ENCODE peak calls at places on chromosome 4, in five cellular contexts. E, L, S, R and T are unnamed samples.

GRCh38 chr4:174563399-174563798 is 41.1 kb upstream of the HPGD start:
- DNase-seq in E (no peak), L (no peak), S (no peak), R (no peak), T (no peak)

GRCh38 chr4:176014583-176015108 is 51.0 kb upstream of the WDR17 start:
- DNase-seq in E (no peak), L (no peak), S (no peak), R (no peak), T (no peak)

GRCh38 chr4:4259484-4260100 is 11.6 kb upstream of the TMEM128 start:
- DNase-seq in E (no peak), L (no peak), S (no peak), R (no peak), T (no peak)

GRCh38 chr4:2413821-2414610 is 4.4 kb downstream of the ZFYVE28 start:
- DNase-seq in E (no peak), L (peak), S (no peak), R (no peak), T (no peak)

GRCh38 chr4:136036744-136037143 is 1495.5 kb downstream of the PCDH18 start:
- DNase-seq in E (no peak), L (no peak), S (no peak), R (no peak), T (no peak)

GRCh38 chr4:123265443-123265842 is 131.2 kb upstream of the SPRY1 start:
- DNase-seq in E (no peak), L (no peak), S (no peak), R (no peak), T (no peak)

GRCh38 chr4:8614365-8615193 is 22.0 kb downstream of the CPZ start:
- DNase-seq in E (peak), L (no peak), S (no peak), R (no peak), T (no peak)

GRCh38 chr4:174582463-174582862 is 60.2 kb upstream of the HPGD start:
- DNase-seq in E (no peak), L (no peak), S (no peak), R (no peak), T (no peak)

GRCh38 chr4:185782523-185782922 is 29.5 kb downstream of the SORBS2 start:
- DNase-seq in E (no peak), L (no peak), S (no peak), R (peak), T (no peak)

GRCh38 chr4:126794363-126794762 is 838.4 kb upstream of the INTU start:
- DNase-seq in E (no peak), L (no peak), S (no peak), R (no peak), T (no peak)

GRCh38 chr4:79673321-79673720 is 265.3 kb upstream of the GK2 start:
- DNase-seq in E (no peak), L (no peak), S (no peak), R (no peak), T (no peak)

GRCh38 chr4:98802673-98803286 is 126.2 kb downstream of the EIF4E start:
- DNase-seq in E (no peak), L (no peak), S (no peak), R (no peak), T (no peak)

GRCh38 chr4:105956566-105956965 is 61.3 kb downstream of the NPNT start:
- DNase-seq in E (no peak), L (peak), S (no peak), R (no peak), T (no peak)

GRCh38 chr4:71294301-71294700 is 44.5 kb upstream of the SLC4A4 start:
- DNase-seq in E (no peak), L (no peak), S (no peak), R (no peak), T (no peak)

GRCh38 chr4:111618908-111619307 is 526.3 kb upstream of the FAM241A start:
- DNase-seq in E (no peak), L (no peak), S (no peak), R (no peak), T (no peak)

GRCh38 chr4:150569384-150569987 is 12.5 kb upstream of the MAB21L2 start:
- DNase-seq in E (no peak), L (no peak), S (no peak), R (peak), T (no peak)

GRCh38 chr4:184283659-184284335 is 66.1 kb upstream of the ENPP6 start:
- DNase-seq in E (no peak), L (no peak), S (peak), R (no peak), T (peak)

GRCh38 chr4:107993969-107994368 is 4.3 kb downstream of the HADH start:
- DNase-seq in E (no peak), L (no peak), S (no peak), R (no peak), T (no peak)
- H3K27ac ChIP-seq in E (peak), L (no peak), S (no peak), R (no peak), T (no peak)

GRCh38 chr4:14771504-14772175 is 230.6 kb upstream of the CPEB2 start:
- DNase-seq in E (no peak), L (no peak), S (no peak), R (no peak), T (no peak)

GRCh38 chr4:14771091-14771490 is 231.2 kb upstream of the CPEB2 start:
- DNase-seq in E (no peak), L (no peak), S (no peak), R (no peak), T (no peak)

GRCh38 chr4:14772388-14772787 is 229.9 kb upstream of the CPEB2 start:
- DNase-seq in E (no peak), L (no peak), S (no peak), R (no peak), T (no peak)

GRCh38 chr4:14768449-14768848 is 233.8 kb upstream of the CPEB2 start:
- DNase-seq in E (no peak), L (no peak), S (no peak), R (no peak), T (no peak)

DNA sequence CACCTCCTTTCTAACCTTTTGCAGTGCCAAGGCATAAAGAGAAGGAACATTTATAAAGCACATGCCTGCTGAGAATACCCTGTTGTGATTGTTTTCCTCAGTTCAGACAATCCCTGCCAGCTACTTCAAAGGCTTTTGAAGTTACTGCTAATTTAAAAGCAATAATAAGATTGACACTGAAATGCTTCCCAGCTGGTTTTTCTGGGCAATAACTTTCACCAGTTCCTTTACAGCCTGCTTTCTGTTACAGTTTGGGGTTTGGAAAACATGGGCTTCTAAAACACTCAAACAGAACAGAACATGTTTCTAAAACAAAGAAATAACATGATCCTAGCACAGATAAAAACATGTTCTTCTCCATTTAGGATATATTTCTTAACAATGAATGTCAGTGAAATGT is 232.3 kb upstream of the CPEB2 start:
- DNase-seq in E (no peak), L (no peak), S (no peak), R (no peak), T (no peak)
- H3K27ac ChIP-seq in E (no peak), L (no peak), S (no peak), R (no peak), T (no peak)

DNA sequence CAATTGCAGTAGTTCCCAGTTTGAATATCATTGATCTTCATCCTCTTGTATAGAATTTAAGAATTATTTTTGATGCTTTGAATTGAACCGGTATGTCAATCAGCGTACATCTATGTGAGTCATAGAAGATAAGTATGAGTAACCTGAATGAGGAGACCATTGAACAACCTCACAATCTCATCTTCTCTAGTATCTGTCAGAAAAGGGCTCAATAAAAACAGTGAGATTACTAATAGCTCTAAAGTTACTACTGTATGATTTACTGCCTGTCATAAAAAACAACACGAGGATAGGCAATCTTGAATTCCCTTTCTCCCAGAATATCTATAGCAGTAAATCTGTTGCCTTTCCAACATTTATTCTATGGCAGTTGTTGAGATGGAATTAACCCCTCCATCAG is 36.1 kb downstream of the PHOX2B start:
- DNase-seq in E (no peak), L (no peak), S (no peak), R (no peak), T (no peak)
- H3K27ac ChIP-seq in E (no peak), L (no peak), S (no peak), R (no peak), T (no peak)

GRCh38 chr4:26787461-26788340 is 72.9 kb upstream of the STIM2 start:
- DNase-seq in E (no peak), L (peak), S (no peak), R (peak), T (no peak)
- H3K27ac ChIP-seq in E (no peak), L (no peak), S (no peak), R (peak), T (no peak)

GRCh38 chr4:1047106-1047975 is 35.9 kb downstream of the FGFRL1 start:
- DNase-seq in E (peak), L (peak), S (no peak), R (no peak), T (no peak)
- H3K27ac ChIP-seq in E (peak), L (no peak), S (peak), R (peak), T (no peak)

GRCh38 chr4:6639137-6639680 is 1.3 kb upstream of the MRFAP1 start:
- DNase-seq in E (no peak), L (no peak), S (no peak), R (no peak), T (no peak)
- H3K27ac ChIP-seq in E (no peak), L (no peak), S (no peak), R (peak), T (no peak)